ENCODE peak calls at places on chromosomes 12 and 14, in five cellular contexts. G is CD8-positive, alpha-beta T cell; F is fibroblast of pulmonary artery; V is PC-9; B is progenitor cell of endocrine pancreas. H is an unnamed sample.

GRCh38 chr12:102960766-102961487 is 3.5 kb downstream of the ASCL1 start:
- DNase-seq in G (no peak), F (no peak), V (no peak), B (no peak), H (no peak)

GRCh38 chr14:89379006-89379405 is 38.0 kb downstream of the FOXN3 start:
- DNase-seq in G (no peak), F (no peak), V (no peak), B (no peak), H (no peak)

GRCh38 chr12:484096-484495 is 24.4 kb downstream of the B4GALNT3 start:
- DNase-seq in G (no peak), F (no peak), V (no peak), B (no peak), H (no peak)

GRCh38 chr12:115374480-115375187 is 690.7 kb upstream of the TBX3 start:
- DNase-seq in G (no peak), F (no peak), V (no peak), B (no peak), H (no peak)

GRCh38 chr12:95836185-95836609 is 22.6 kb upstream of the SNRPF start:
- DNase-seq in G (no peak), F (peak), V (no peak), B (no peak), H (no peak)

GRCh38 chr12:61536117-61536516 is 724.1 kb upstream of the USP15 start:
- DNase-seq in G (no peak), F (no peak), V (no peak), B (no peak), H (no peak)

GRCh38 chr14:61616524-61617185 is 78.7 kb upstream of the HIF1A start:
- DNase-seq in G (no peak), F (peak), V (no peak), B (no peak), H (no peak)

GRCh38 chr12:71092290-71092689 is 65.5 kb downstream of the TSPAN8 start:
- DNase-seq in G (no peak), F (no peak), V (no peak), B (no peak), H (no peak)

GRCh38 chr14:40581264-40581663 is 1025.4 kb upstream of the LRFN5 start:
- DNase-seq in G (no peak), F (no peak), V (no peak), B (no peak), H (no peak)

GRCh38 chr12:53049582-53050318 is at the start of gene TNS2:
- DNase-seq in G (no peak), F (peak), V (peak), B (no peak), H (no peak)

GRCh38 chr14:32635103-32635719 is 303.5 kb upstream of the NPAS3 start:
- DNase-seq in G (no peak), F (peak), V (no peak), B (no peak), H (no peak)

GRCh38 chr14:95432152-95433093 is 84.0 kb downstream of the SYNE3 start:
- DNase-seq in G (no peak), F (peak), V (peak), B (peak), H (peak)

GRCh38 chr12:26401874-26402273 is 206.5 kb downstream of the SSPN start:
- DNase-seq in G (no peak), F (no peak), V (no peak), B (no peak), H (no peak)

GRCh38 chr12:113561381-113561780 is 89.7 kb upstream of the LHX5 start:
- DNase-seq in G (no peak), F (no peak), V (no peak), B (no peak), H (no peak)

GRCh38 chr12:122333142-122334087 is 67.1 kb upstream of the VPS33A start:
- DNase-seq in G (no peak), F (peak), V (no peak), B (no peak), H (no peak)

DNA sequence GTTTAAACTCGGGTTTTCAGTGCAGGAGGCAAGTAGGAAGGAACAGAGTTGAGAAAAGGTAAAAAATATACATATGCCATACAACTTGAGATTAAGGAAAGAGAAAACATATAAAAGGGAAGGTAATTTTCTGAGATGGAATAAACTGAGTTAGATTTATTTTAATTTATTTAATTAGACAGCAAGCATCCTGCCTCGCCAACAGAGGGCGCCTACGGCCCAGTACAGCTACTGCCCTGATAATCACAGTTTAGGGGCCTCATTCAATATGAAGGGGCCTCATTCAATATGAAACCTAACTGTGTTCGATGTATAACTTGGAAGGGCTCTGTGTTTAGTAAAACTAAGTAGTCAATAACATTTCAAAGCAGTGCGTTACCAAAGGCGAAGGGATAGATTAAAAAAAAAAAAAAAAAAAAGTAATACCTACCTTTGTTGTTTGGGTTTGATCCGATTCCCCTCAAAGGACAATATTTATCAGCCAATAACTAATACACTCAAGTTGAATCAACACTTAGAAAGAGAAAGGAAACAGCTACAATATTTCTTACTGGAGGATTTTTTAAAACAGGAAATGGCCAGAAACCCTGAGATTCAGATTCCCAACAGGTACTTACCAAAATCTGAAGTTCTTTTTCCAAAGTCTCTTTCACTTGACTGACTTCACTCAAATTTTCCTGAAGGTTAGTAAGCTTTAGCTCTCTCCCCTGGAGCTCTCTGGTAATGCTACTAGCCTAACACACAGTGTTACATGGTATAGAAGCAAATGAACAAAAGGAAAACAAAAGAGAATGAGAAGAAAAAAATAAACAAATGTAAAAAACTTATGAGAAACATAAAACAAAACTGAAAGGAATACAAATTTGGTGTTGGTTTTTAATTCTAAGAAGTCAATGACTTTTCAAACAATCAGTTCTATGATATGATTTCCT is 70.0 kb upstream of the VPS33A start:
- DNase-seq in G (peak), F (peak), V (peak), B (no peak), H (no peak)
- TF ChIP-seq CTCF in G (peak), F (peak), V (peak), B (peak), H (peak)

GRCh38 chr14:104652386-104652785 is 37.0 kb upstream of the INF2 start:
- DNase-seq in G (no peak), F (no peak), V (no peak), B (no peak), H (no peak)

GRCh38 chr14:104650981-104651875 is 38.2 kb upstream of the INF2 start:
- DNase-seq in G (no peak), F (no peak), V (no peak), B (no peak), H (no peak)

GRCh38 chr14:104650057-104650980 is 39.1 kb upstream of the INF2 start:
- DNase-seq in G (peak), F (peak), V (peak), B (peak), H (peak)

GRCh38 chr14:104654119-104654518 is 35.3 kb upstream of the INF2 start:
- DNase-seq in G (no peak), F (no peak), V (no peak), B (no peak), H (no peak)

DNA sequence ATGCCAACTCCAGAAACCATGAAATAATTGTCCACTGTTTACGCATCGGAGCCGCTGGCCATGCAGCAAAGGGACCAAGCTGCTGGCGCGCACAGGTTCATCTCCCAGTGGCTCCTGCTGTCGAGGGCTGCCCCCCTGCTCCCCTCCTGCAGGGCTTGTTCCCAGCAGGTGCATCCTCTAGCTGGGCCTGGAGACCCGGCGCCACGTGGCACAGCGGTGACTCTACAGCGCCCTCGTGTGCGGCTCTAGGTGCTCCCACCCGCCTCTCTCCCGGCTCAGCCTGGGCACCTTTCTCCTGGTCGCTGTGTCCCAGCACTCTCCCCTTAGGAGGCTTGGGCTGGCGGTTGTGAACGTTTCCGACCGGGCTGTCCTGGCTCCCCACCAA is 37.5 kb upstream of the INF2 start:
- DNase-seq in G (no peak), F (no peak), V (no peak), B (no peak), H (no peak)
- TF ChIP-seq CTCF in G (no peak), F (no peak), V (no peak), B (no peak), H (no peak)

DNA sequence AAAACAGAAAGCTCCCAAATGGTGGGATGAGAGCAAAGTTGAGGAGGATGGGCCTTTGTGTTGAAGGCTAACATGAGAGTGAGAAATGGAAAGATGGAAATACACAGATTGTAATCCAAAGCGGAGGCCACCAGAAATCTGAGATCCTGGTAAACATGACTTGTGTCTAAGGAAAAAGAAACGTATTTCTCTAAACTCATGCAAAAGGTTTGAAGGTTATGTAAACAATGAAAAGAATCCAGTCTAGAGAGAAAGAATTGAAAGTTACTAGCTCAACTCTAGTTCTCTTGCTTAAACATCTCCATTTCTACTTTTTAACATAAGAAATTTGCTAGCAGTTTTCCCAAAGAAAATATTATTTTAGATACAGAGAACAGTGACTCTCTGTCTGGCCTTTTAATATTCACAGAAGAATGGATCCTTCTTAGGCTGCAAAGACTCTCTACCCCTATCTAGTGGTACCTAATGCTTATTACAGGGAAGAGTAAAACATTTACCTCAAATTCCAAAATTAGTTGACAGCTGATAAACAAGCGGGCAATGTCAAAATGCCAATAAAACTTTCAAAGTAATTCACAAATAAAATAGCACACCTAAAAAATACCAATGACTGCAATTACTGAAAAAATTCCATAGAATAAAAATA is 75.8 kb upstream of the SOX5 start:
- DNase-seq in G (no peak), F (peak), V (no peak), B (no peak), H (no peak)
- TF ChIP-seq CTCF in G (no peak), F (peak), V (peak), B (peak), H (peak)

GRCh38 chr12:54509660-54510059 is 12.1 kb downstream of the NCKAP1L start:
- DNase-seq in G (no peak), F (no peak), V (no peak), B (no peak), H (no peak)
- TF ChIP-seq CTCF in G (no peak), F (no peak), V (no peak), B (no peak), H (no peak)

GRCh38 chr12:112538740-112539139 is 120.0 kb downstream of the PTPN11 start:
- DNase-seq in G (no peak), F (no peak), V (no peak), B (no peak), H (no peak)

GRCh38 chr12:112537710-112538396 is 119.1 kb downstream of the PTPN11 start:
- DNase-seq in G (no peak), F (peak), V (peak), B (no peak), H (no peak)

GRCh38 chr12:112540021-112540420 is 121.3 kb downstream of the PTPN11 start:
- DNase-seq in G (no peak), F (no peak), V (no peak), B (no peak), H (no peak)

GRCh38 chr12:112536367-112536730 is 117.6 kb downstream of the PTPN11 start:
- DNase-seq in G (no peak), F (no peak), V (no peak), B (no peak), H (no peak)

DNA sequence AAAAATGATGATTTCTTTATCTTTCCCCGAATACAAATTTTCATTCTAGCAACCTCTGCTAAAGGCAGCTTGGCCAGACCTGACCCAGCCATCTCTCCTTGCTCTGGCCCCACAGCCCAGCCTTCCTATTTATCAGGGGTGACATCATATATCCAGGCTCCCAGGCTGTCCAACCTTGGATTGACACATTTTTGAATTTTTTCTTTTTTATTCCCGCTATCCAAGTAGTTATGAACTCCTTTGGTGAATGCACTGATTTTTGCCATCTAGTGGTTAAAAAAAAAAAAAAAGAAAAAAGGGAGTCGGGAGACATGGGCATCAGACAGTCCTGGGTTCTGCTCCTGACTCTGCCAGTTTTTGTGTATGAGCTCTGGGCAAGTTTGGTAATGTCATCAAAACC is 120.5 kb downstream of the PTPN11 start:
- DNase-seq in G (no peak), F (no peak), V (no peak), B (no peak), H (no peak)
- TF ChIP-seq CTCF in G (no peak), F (peak), V (peak), B (no peak), H (no peak)